ENCODE peak calls at places on chromosomes 16 and 17, in four cellular contexts. Y is HepG2, Q is K562, O is A549. G is an unnamed sample.
A peak's percentile ranks its signal among the peaks of the same experiment; 100 is the strongest.

GRCh38 chr16:28110074-28110473 is 46.6 kb upstream of the GSG1L start:
- DNase-seq in Y (no peak), Q (no peak), O (no peak), G (no peak)

GRCh38 chr17:60573139-60573975 is 26.6 kb upstream of the PPM1D start:
- DNase-seq in Y (peak; percentile 33), Q (no peak), O (no peak), G (no peak)

GRCh38 chr17:27218719-27219488 is 75.0 kb upstream of the WSB1 start:
- DNase-seq in Y (no peak), Q (no peak), O (no peak), G (peak; percentile 77)

GRCh38 chr16:89924298-89924924 is 1.3 kb downstream of the TUBB3 start:
- DNase-seq in Y (peak; percentile 55), Q (peak; percentile 49), O (peak; percentile 58), G (no peak)

GRCh38 chr16:4232541-4233386 is 9.1 kb downstream of the SRL start:
- DNase-seq in Y (no peak), Q (no peak), O (no peak), G (no peak)

GRCh38 chr17:732788-733720 is 658 bp downstream of the TLCD3A start:
- DNase-seq in Y (no peak), Q (no peak), O (peak; percentile 51), G (no peak)

GRCh38 chr16:85518398-85519049 is 94.6 kb upstream of the GSE1 start:
- DNase-seq in Y (no peak), Q (no peak), O (no peak), G (no peak)

GRCh38 chr17:45948881-45949624 is 50.0 kb upstream of the STH start:
- DNase-seq in Y (peak; percentile 61), Q (peak; percentile 87), O (peak; percentile 81), G (no peak)

GRCh38 chr16:6377956-6378355 is 954.7 kb upstream of the RBFOX1 start:
- DNase-seq in Y (no peak), Q (no peak), O (no peak), G (no peak)

GRCh38 chr17:74686761-74687160 is 26.0 kb downstream of the CD300LF start:
- DNase-seq in Y (no peak), Q (no peak), O (peak; percentile 29), G (no peak)

GRCh38 chr16:67399218-67399733 is 6.0 kb upstream of the TPPP3 start:
- DNase-seq in Y (no peak), Q (peak; percentile 84), O (peak; percentile 37), G (no peak)

GRCh38 chr16:56941856-56942331 is 10.0 kb downstream of the HERPUD1 start:
- DNase-seq in Y (no peak), Q (no peak), O (no peak), G (no peak)

GRCh38 chr17:13346996-13347762 is 254.6 kb downstream of the HS3ST3A1 start:
- DNase-seq in Y (peak; percentile 31), Q (no peak), O (peak; percentile 79), G (no peak)

GRCh38 chr17:18959845-18960240 is 7.9 kb downstream of the SLC5A10 start:
- DNase-seq in Y (no peak), Q (no peak), O (no peak), G (no peak)

GRCh38 chr16:47984669-47985068 is 171.1 kb downstream of the ABCC12 start:
- DNase-seq in Y (no peak), Q (no peak), O (no peak), G (no peak)

GRCh38 chr16:88469615-88470395 is 16.7 kb downstream of the ZFPM1 start:
- DNase-seq in Y (no peak), Q (no peak), O (no peak), G (no peak)

GRCh38 chr17:74455025-74455585 is 11.3 kb upstream of the CD300A start:
- DNase-seq in Y (no peak), Q (no peak), O (no peak), G (no peak)

GRCh38 chr17:38713456-38713855 is 8.4 kb downstream of the MLLT6 start:
- DNase-seq in Y (no peak), Q (no peak), O (no peak), G (no peak)

GRCh38 chr16:58855291-58855823 is 121.2 kb upstream of the GOT2 start:
- DNase-seq in Y (no peak), Q (no peak), O (no peak), G (no peak)

GRCh38 chr17:7295230-7296180 is 1.1 kb upstream of the YBX2 start:
- DNase-seq in Y (no peak), Q (no peak), O (no peak), G (no peak)

GRCh38 chr17:63138713-63139112 is 172.7 kb downstream of the TANC2 start:
- DNase-seq in Y (no peak), Q (no peak), O (no peak), G (no peak)

GRCh38 chr16:49054606-49055005 is 227.0 kb downstream of the CBLN1 start:
- DNase-seq in Y (no peak), Q (no peak), O (no peak), G (no peak)

GRCh38 chr16:49056546-49056945 is 225.1 kb downstream of the CBLN1 start:
- DNase-seq in Y (no peak), Q (no peak), O (no peak), G (no peak)

GRCh38 chr16:49058382-49058781 is 223.3 kb downstream of the CBLN1 start:
- DNase-seq in Y (no peak), Q (no peak), O (no peak), G (no peak)

GRCh38 chr16:49057391-49057790 is 224.2 kb downstream of the CBLN1 start:
- DNase-seq in Y (no peak), Q (no peak), O (no peak), G (no peak)

GRCh38 chr16:49055824-49056545 is 225.7 kb downstream of the CBLN1 start:
- DNase-seq in Y (no peak), Q (no peak), O (no peak), G (no peak)
- TF ChIP-seq SMC3 in Y (no peak), Q (no peak), O (no peak), G (no peak)

DNA sequence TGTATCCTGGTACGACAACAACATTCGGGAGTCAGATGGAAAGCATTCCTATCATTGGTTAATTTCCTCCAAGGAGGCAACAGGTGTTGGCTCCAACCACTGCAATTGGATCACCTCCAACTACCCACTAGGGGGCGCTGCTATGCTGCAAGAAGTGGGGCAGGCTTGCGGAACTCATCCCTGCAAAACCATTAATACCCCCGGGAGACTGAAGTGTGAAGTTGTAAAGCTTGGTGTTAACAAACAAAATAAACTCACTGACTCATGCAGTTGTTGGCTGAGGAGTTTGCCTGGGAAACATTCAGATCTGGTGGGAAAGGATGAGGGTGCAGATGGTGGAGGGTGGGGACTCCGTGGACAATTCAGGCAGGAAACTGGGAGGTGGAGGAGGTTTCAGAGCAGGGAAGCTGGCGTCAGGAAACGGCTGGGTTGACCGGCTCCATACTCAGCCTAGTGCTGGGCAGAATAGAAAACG is 84.9 kb downstream of the HS3ST2 start:
- DNase-seq in Y (peak; percentile 70), Q (peak; percentile 22), O (peak; percentile 73), G (peak; percentile 1)
- TF ChIP-seq JUNB in Y (peak; percentile 16), Q (no peak), O (no peak), G (no peak)

GRCh38 chr17:48470388-48471034 is 40.5 kb upstream of the SKAP1 start:
- DNase-seq in Y (no peak), Q (no peak), O (peak; percentile 28), G (no peak)
- TF ChIP-seq SMC3 in Y (no peak), Q (no peak), O (peak; percentile 7), G (no peak)

GRCh38 chr17:34299918-34300600 is 14.5 kb downstream of the CCL11 start:
- DNase-seq in Y (no peak), Q (no peak), O (no peak), G (no peak)
- TF ChIP-seq JUNB in Y (no peak), Q (no peak), O (no peak), G (no peak)

GRCh38 chr17:52744179-52744578 is 585.7 kb upstream of the CA10 start:
- DNase-seq in Y (no peak), Q (no peak), O (no peak), G (no peak)
- TF ChIP-seq SMC3 in Y (no peak), Q (no peak), O (no peak), G (no peak)

GRCh38 chr17:69477204-69477899 is 62.9 kb downstream of the MAP2K6 start:
- DNase-seq in Y (peak; percentile 67), Q (no peak), O (no peak), G (no peak)
- TF ChIP-seq JUNB in Y (no peak), Q (no peak), O (no peak), G (no peak)

GRCh38 chr17:81414751-81415516 is 19.7 kb downstream of the BAHCC1 start:
- DNase-seq in Y (no peak), Q (no peak), O (no peak), G (no peak)

GRCh38 chr17:81415681-81416080 is 20.4 kb downstream of the BAHCC1 start:
- DNase-seq in Y (no peak), Q (no peak), O (no peak), G (no peak)

GRCh38 chr17:81417049-81417878 is 22.0 kb downstream of the BAHCC1 start:
- DNase-seq in Y (no peak), Q (no peak), O (no peak), G (no peak)

GRCh38 chr17:81417879-81418709 is 22.8 kb downstream of the BAHCC1 start:
- DNase-seq in Y (no peak), Q (no peak), O (no peak), G (no peak)

DNA sequence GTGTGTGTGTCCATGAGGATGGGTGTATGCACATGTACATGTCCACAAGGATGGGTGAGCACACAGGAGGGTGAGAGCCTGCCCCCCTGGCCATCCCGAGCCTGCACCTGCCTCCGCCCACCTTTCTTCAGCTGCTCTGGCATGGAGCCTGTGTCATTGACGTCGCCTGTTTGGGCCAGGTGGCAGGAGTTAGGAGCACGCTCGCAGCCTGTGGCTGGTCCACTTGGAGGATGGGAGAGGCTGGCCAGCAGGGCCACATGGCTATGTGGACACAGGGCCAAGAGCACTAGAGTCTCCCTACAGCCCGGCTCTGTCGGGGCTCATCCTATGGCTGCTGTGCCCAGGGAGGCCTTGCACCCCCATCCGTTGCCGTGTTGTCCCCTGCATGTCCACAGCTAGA is 21.4 kb downstream of the BAHCC1 start:
- DNase-seq in Y (no peak), Q (no peak), O (no peak), G (no peak)
- TF ChIP-seq SMC3 in Y (no peak), Q (no peak), O (no peak), G (no peak)

GRCh38 chr17:41717408-41718286 is 5.5 kb downstream of the GAST start:
- DNase-seq in Y (no peak), Q (no peak), O (peak; percentile 70), G (no peak)
- TF ChIP-seq JUNB in Y (no peak), Q (no peak), O (no peak), G (no peak)

DNA sequence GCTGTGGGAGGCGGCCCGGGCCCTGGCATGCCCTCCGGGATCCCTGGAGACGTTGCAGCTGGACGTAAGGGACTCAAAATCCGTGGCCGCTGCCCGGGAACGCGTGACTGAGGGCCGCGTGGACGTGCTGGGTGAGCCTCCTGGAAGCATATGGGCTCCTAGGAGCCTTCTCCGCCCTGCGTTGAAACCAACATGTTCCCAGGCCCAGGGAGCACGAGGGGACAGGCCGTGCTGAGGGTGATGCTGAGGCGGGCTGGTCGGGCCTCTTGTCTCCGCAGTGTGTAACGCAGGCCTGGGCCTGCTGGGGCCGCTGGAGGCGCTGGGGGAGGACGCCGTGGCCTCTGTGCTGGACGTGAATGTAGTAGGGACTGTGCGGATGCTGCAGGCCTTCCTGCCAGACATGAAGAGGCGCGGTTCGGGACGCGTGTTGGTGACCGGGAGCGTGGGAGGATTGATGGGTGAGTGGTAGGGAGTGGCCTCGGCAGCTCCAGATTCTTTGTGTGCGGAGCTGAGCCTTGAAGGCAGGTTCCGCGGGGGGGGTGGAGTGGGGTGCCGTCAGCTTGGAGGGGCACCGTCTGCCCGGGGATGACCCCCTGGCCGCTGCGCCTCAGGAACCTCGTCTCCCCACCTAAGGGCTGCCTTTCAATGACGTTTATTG is 567 bp downstream of the HSD17B1 start:
- DNase-seq in Y (no peak), Q (peak; percentile 79), O (peak; percentile 59), G (no peak)
- TF ChIP-seq SMC3 in Y (no peak), Q (peak; percentile 36), O (no peak), G (no peak)

G was measured in GM12878.